ENCODE peak calls at places on chromosomes 12 and 14, in four cellular contexts. C, Y, U and Z are unnamed samples.

GRCh38 chr12:13223176-13223806 is 26.8 kb downstream of the EMP1 start:
- DNase-seq in Y (no peak), U (no peak), C (no peak), Z (peak; percentile 52)

GRCh38 chr12:59067068-59067467 is 146.8 kb upstream of the LRIG3 start:
- DNase-seq in Y (no peak), U (no peak), C (no peak), Z (no peak)

GRCh38 chr12:83971781-83972180 is 940.8 kb downstream of the SLC6A15 start:
- DNase-seq in U (no peak), C (no peak), Y (no peak), Z (no peak)

GRCh38 chr12:25151476-25151875 is 43.5 kb downstream of the DNAI7 start:
- DNase-seq in U (peak; percentile 48), C (peak; percentile 46), Y (no peak), Z (peak; percentile 68)

GRCh38 chr14:79758985-79759384 is 452.3 kb downstream of the DIO2 start:
- DNase-seq in U (no peak), Y (no peak), C (no peak), Z (no peak)

GRCh38 chr12:117124421-117125274 is 25.4 kb upstream of the TESC start:
- DNase-seq in Y (no peak), U (no peak), C (no peak), Z (no peak)

GRCh38 chr12:30962047-30962446 is 35.5 kb downstream of the TSPAN11 start:
- DNase-seq in U (no peak), Y (no peak), C (no peak), Z (no peak)

GRCh38 chr12:9049520-9050133 is 60.3 kb downstream of the KLRG1 start:
- DNase-seq in Y (no peak), C (no peak), U (no peak), Z (no peak)

GRCh38 chr14:99752486-99753121 is 40.6 kb upstream of the EML1 start:
- DNase-seq in U (no peak), Y (no peak), C (no peak), Z (no peak)

GRCh38 chr14:66069830-66070541 is 416.2 kb upstream of the CCDC196 start:
- DNase-seq in C (no peak), U (no peak), Y (no peak), Z (no peak)

GRCh38 chr14:99136047-99136400 is 136.0 kb downstream of the BCL11B start:
- DNase-seq in C (peak; percentile 13), U (no peak), Y (no peak), Z (peak; percentile 40)

GRCh38 chr14:102945346-102946130 is 23.1 kb downstream of the AMN start:
- DNase-seq in U (no peak), C (no peak), Y (no peak), Z (no peak)

GRCh38 chr12:29164477-29165163 is 15.5 kb downstream of the FAR2 start:
- DNase-seq in Y (no peak), C (no peak), U (no peak), Z (no peak)

GRCh38 chr14:69652942-69653680 is 41.7 kb downstream of the SUSD6 start:
- DNase-seq in U (peak; percentile 52), Y (no peak), C (no peak), Z (no peak)

GRCh38 chr12:75666126-75666979 is 154.9 kb upstream of the KRR1 start:
- DNase-seq in Y (no peak), U (no peak), C (no peak), Z (no peak)

GRCh38 chr14:99462211-99462610 is 18.4 kb downstream of the SETD3 start:
- DNase-seq in C (no peak), U (no peak), Y (no peak), Z (no peak)

GRCh38 chr14:101876539-101876938 is 87.8 kb upstream of the DYNC1H1 start:
- DNase-seq in Y (peak; percentile 47), C (peak; percentile 82), U (peak; percentile 85), Z (peak; percentile 80)

GRCh38 chr14:64745511-64746041 is 41.4 kb downstream of the PLEKHG3 start:
- DNase-seq in C (no peak), Y (no peak), U (no peak), Z (no peak)

GRCh38 chr14:98548071-98548686 is 723.8 kb downstream of the BCL11B start:
- DNase-seq in C (no peak), Y (no peak), U (no peak), Z (no peak)

GRCh38 chr14:21382886-21383847 is 652 bp downstream of the SUPT16H start:
- DNase-seq in C (peak; percentile 40), Y (no peak), U (peak; percentile 60), Z (no peak)

GRCh38 chr12:120668797-120669054 is 18.2 kb upstream of the MLEC start:
- DNase-seq in C (no peak), Y (no peak), U (no peak), Z (no peak)
- H3K4me3 ChIP-seq in C (no peak overlapping the region), Y (no peak overlapping the region), U (no peak overlapping the region), Z (no peak overlapping the region)

GRCh38 chr14:60512952-60513554 is 4.1 kb downstream of the SIX6 start:
- DNase-seq in Y (no peak), C (no peak), U (no peak), Z (no peak)
- H3K27ac ChIP-seq in Y (no peak overlapping the region), C (no peak overlapping the region), U (no peak overlapping the region), Z (no peak overlapping the region)

DNA sequence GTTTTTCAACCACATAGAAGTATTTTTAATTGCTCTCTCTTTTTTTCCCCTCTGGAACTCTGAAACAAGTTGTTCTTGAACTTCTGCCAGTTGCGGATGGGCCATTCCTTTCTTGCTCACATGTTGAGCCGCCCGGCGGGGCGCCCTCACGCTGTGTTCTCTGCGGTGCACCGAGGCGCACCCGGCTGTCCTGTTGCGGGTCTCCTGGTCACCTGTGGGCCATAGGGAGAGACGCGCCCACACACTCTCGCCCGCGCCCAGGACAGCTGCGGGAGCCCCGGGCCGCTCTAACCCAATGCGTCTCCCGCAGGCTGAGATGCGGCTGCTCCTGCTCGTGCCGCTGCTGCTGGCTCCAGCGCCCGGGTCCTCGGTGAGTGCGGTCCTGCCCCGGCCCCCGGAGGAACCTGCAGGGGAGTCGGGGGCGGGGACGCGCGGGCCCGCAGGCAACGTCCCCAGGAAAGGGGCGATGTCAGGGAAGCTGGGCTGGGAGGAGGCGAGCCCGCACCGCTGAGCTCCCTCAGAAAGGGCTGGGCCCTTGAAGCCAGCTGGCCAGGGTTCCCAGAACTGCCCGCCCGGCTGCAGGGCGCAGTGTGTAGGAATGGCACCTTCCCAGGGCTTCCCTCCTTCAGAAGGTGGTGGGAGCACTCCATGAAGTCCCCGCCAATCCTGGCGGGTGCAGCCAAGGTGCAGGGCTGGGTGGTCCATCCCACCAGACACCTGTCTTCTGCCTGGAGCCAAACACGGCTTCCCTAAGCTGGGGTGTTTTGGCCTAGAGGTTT is 2.3 kb downstream of the PAPLN start:
- DNase-seq in C (peak; percentile 56), Y (peak; percentile 51), U (peak; percentile 55), Z (peak; percentile 75)
- H3K4me3 ChIP-seq in C (peak overlapping the region; percentile 51), Y (peak overlapping the region; percentile 49), U (no peak overlapping the region), Z (peak overlapping the region; percentile 22)

GRCh38 chr14:72618424-72618823 is 275.5 kb downstream of the DPF3 start:
- DNase-seq in C (peak; percentile 8), Y (no peak), U (no peak), Z (no peak)
- H3K27ac ChIP-seq in C (peak overlapping the region; percentile 65), Y (peak overlapping the region; percentile 64), U (no peak overlapping the region), Z (peak overlapping the region; percentile 81)

DNA sequence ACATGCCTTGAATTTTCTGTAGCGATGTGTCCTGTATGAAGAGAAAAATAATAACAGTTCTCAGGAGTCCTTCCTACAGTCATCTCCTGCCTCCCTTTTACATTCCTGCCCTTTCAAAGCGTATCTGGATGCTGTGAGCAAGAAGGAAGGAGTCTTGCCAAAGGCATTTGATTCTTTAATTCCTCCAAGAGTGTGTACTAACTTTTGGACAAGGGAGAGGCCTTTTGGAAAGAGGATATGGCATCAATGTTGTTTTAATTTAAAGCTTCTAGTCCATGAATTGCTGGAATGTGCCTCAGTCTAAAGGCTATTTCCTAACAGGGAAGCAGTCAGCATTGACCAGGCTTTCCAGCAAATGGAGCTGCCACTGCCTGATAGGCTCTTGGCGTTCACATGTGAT is 220.5 kb downstream of the FBXL14 start:
- DNase-seq in U (no peak), Y (no peak), C (no peak), Z (no peak)
- H3K4me3 ChIP-seq in U (no peak overlapping the region), Y (no peak overlapping the region), C (no peak overlapping the region), Z (no peak overlapping the region)

DNA sequence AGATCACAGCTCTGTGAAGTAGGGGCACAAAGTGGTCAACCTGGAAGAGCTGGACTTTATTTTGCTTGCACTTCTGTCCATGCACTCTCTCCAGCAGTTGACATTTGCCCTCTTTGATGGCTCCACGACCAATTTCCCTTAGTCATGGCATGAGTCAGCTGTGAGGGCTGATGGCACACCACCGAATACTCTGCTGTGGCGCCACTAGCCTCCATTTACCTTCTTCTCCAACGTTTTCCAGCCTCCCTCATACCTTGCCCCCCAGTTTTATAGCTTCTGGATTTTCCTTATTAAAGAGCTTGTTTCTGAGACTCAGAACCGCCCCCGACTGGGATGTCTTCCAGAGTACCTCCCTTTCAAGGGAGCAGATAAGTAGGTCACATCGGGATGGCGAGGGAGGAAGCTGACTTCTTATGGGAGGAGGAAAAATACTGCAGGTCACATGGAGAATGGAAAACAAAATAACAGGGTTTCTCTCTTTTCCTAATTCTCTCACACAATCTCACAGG is 17.6 kb downstream of the NINJ2 start:
- DNase-seq in C (peak; percentile 66), U (peak; percentile 74), Y (no peak), Z (peak; percentile 87)
- H3K27ac ChIP-seq in C (peak overlapping the region; percentile 93), U (peak overlapping the region; percentile 93), Y (peak overlapping the region; percentile 96), Z (peak overlapping the region; percentile 97)

GRCh38 chr12:50566066-50566465 is 61.3 kb downstream of the DIP2B start:
- DNase-seq in Y (no peak), U (no peak), C (no peak), Z (no peak)

GRCh38 chr12:50564948-50565297 is 60.1 kb downstream of the DIP2B start:
- DNase-seq in Y (no peak), U (no peak), C (no peak), Z (no peak)

GRCh38 chr12:50563434-50563787 is 58.6 kb downstream of the DIP2B start:
- DNase-seq in Y (no peak), C (no peak), U (no peak), Z (no peak)

GRCh38 chr12:50564240-50564947 is 59.6 kb downstream of the DIP2B start:
- DNase-seq in C (no peak), U (no peak), Y (no peak), Z (no peak)

DNA sequence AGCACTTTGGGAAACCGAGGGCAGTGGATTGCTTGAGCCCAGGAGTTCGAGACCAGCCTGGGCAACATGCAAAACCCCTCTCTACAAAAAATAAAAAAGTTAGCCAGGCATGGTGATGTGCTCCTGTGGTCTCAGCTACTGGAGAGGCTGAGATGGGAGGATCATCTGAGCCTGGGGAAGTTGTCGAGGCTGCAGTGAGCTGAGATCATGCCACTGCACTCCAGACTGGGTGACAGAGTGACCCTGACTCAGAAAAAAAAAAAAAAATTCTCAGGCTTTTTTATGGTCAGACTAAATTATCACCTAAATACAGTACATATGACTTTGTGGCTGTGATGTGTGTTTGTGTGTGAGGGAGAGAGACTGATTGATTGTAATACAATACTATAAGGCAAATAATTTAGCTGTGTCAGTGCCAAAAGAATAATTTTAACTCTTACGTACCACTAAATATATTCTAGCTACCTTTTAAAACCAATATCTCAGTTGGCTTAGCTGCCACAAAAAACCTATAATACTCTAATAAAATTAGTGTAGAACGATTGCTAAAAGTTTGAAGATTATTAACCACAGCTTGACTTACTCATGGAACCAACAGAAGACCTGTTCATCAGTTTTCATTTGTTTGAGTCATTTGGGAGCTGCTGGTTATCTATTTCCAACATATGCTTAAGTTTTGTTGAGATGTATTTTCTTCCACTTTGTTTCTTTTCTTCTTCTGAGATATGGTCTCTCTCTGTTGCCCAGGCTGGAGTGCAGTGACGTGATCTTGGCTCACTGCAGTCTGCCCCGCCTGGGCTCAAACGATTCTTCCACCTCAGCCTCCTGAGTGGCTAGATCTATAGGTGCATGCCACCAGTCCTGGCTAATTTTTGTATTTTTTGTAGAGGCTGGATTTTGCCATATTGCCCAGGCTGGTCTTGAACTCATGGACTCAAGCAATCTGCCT is 58.0 kb downstream of the DIP2B start:
- DNase-seq in C (no peak), Y (no peak), U (no peak), Z (no peak)
- H3K4me3 ChIP-seq in C (no peak overlapping the region), Y (no peak overlapping the region), U (no peak overlapping the region), Z (no peak overlapping the region)